ENCODE peak calls at places on chromosomes 4 and X, in four cellular contexts. One of them, this sample, is unnamed.

GRCh38 chrX:133307637-133308485 is 89.7 kb upstream of the TFDP3 start:
- DNase-seq in ACHN: no peak
- DNase-seq in AG09309: no peak
- DNase-seq in kidney tubule cell: no peak
- DNase-seq in this sample: peak

GRCh38 chr4:15906024-15906443 is 32.5 kb downstream of the FGFBP1 start:
- DNase-seq in AG09309: no peak
- DNase-seq in kidney tubule cell: peak
- DNase-seq in ACHN: no peak
- DNase-seq in this sample: peak

GRCh38 chr4:69095301-69095731 is 958 bp upstream of the UGT2B7 start:
- DNase-seq in ACHN: peak
- DNase-seq in AG09309: no peak
- DNase-seq in kidney tubule cell: peak
- DNase-seq in this sample: no peak

GRCh38 chrX:53445977-53446376 is 11.8 kb upstream of the HSD17B10 start:
- DNase-seq in ACHN: peak
- DNase-seq in kidney tubule cell: peak
- DNase-seq in AG09309: no peak
- DNase-seq in this sample: peak

GRCh38 chr4:73021634-73022033 is 47.9 kb downstream of the COX18 start:
- DNase-seq in kidney tubule cell: peak
- DNase-seq in ACHN: peak
- DNase-seq in AG09309: peak
- DNase-seq in this sample: no peak

GRCh38 chrX:129015381-129015780 is 507.9 kb downstream of the SMARCA1 start:
- DNase-seq in kidney tubule cell: no peak
- DNase-seq in ACHN: no peak
- DNase-seq in AG09309: no peak
- DNase-seq in this sample: no peak

GRCh38 chr4:145739840-145740239 is 59.9 kb downstream of the C4orf51 start:
- DNase-seq in kidney tubule cell: peak
- DNase-seq in AG09309: no peak
- DNase-seq in ACHN: peak
- DNase-seq in this sample: peak

GRCh38 chr4:87423313-87424031 is 1.1 kb downstream of the NUDT9 start:
- DNase-seq in ACHN: peak
- DNase-seq in AG09309: no peak
- DNase-seq in kidney tubule cell: peak
- DNase-seq in this sample: no peak

GRCh38 chr4:140943887-140944515 is 187.8 kb upstream of the TBC1D9 start:
- DNase-seq in kidney tubule cell: no peak
- DNase-seq in ACHN: no peak
- DNase-seq in AG09309: no peak
- DNase-seq in this sample: no peak

GRCh38 chrX:111100191-111100590 is 4.2 kb downstream of the PAK3 start:
- DNase-seq in ACHN: peak
- DNase-seq in AG09309: no peak
- DNase-seq in kidney tubule cell: peak
- DNase-seq in this sample: no peak

GRCh38 chr4:161530710-161531109 is 633.1 kb downstream of the FSTL5 start:
- DNase-seq in AG09309: no peak
- DNase-seq in kidney tubule cell: no peak
- DNase-seq in ACHN: no peak
- DNase-seq in this sample: no peak

GRCh38 chr4:176156656-176157055 is 38.7 kb downstream of the SPATA4 start:
- DNase-seq in AG09309: peak
- DNase-seq in ACHN: no peak
- DNase-seq in kidney tubule cell: no peak
- DNase-seq in this sample: no peak

GRCh38 chrX:74458738-74459137 is 37.4 kb downstream of the SLC16A2 start:
- DNase-seq in AG09309: peak
- DNase-seq in kidney tubule cell: peak
- DNase-seq in ACHN: peak
- DNase-seq in this sample: no peak

GRCh38 chrX:2691543-2692220 is 587 bp downstream of the CD99 start:
- DNase-seq in AG09309: no peak
- DNase-seq in kidney tubule cell: peak
- DNase-seq in ACHN: no peak
- DNase-seq in this sample: peak